ENCODE peak calls at places on chromosomes 2 and 18, in six cellular contexts. L is natural killer cell, A is brain microvascular endothelial cell, H is AG04450, J is heart right ventricle, O is kidney epithelial cell. R is an unnamed sample.

GRCh38 chr18:8140841-8141501 is 468.3 kb upstream of the RAB12 start:
- DNase-seq in L (no peak), J (peak), O (no peak), H (no peak), A (peak), R (no peak)

GRCh38 chr2:219418155-219418569 is at the start of gene DES:
- DNase-seq in A (no peak), L (no peak), H (no peak), J (peak), O (no peak), R (no peak)

GRCh38 chr18:52323802-52324201 is 16.2 kb upstream of the DCC start:
- DNase-seq in L (no peak), J (no peak), O (no peak), A (no peak), H (no peak), R (no peak)

GRCh38 chr2:127175821-127176354 is 44.2 kb downstream of the CYP27C1 start:
- DNase-seq in A (no peak), O (no peak), J (no peak), L (no peak), H (no peak), R (no peak)

GRCh38 chr2:159010963-159011362 is 42.5 kb downstream of the TANC1 start:
- DNase-seq in H (no peak), A (no peak), O (no peak), L (no peak), J (no peak), R (no peak)

GRCh38 chr2:12694990-12695774 is 21.6 kb upstream of the TRIB2 start:
- DNase-seq in O (no peak), J (no peak), L (no peak), A (no peak), H (no peak), R (no peak)

GRCh38 chr18:6521804-6522418 is 107.2 kb upstream of the L3MBTL4 start:
- DNase-seq in H (peak), A (peak), L (peak), J (no peak), O (peak), R (no peak)

GRCh38 chr2:88831792-88832248 is 140.3 kb downstream of the RPIA start:
- DNase-seq in O (no peak), H (no peak), A (peak), L (no peak), J (peak), R (no peak)

GRCh38 chr2:69618362-69618761 is 25.2 kb downstream of the AAK1 start:
- DNase-seq in H (no peak), J (no peak), L (no peak), O (no peak), A (no peak), R (no peak)

GRCh38 chr2:66173635-66174034 is 261.3 kb upstream of the MEIS1 start:
- DNase-seq in O (no peak), L (no peak), J (no peak), H (no peak), A (no peak), R (no peak)

GRCh38 chr2:10538224-10538894 is 90.2 kb upstream of the ODC1 start:
- DNase-seq in L (no peak), O (peak), H (no peak), J (no peak), A (peak), R (no peak)

GRCh38 chr2:102895386-102895785 is 133.6 kb downstream of the TMEM182 start:
- DNase-seq in A (no peak), H (no peak), O (no peak), J (no peak), L (no peak), R (no peak)

GRCh38 chr2:121565389-121566250 is 34.9 kb downstream of the RNU4ATAC start:
- DNase-seq in J (peak), H (no peak), O (no peak), L (no peak), A (no peak), R (no peak)

GRCh38 chr18:45621068-45621511 is 5.8 kb downstream of the SLC14A2 start:
- DNase-seq in H (no peak), J (peak), A (peak), O (no peak), L (peak), R (no peak)

GRCh38 chr18:5294113-5294617 is 1.4 kb downstream of the ZBTB14 start:
- DNase-seq in O (no peak), L (peak), J (no peak), A (no peak), H (no peak), R (no peak)

GRCh38 chr2:217950401-217950871 is 52.4 kb downstream of the TNS1 start:
- DNase-seq in J (peak), A (no peak), L (no peak), H (no peak), O (no peak), R (no peak)
- TF ChIP-seq CTCF in J (no peak), A (no peak), L (no peak), H (no peak), O (no peak), R (no peak)

GRCh38 chr2:105873721-105874120 is 129.0 kb downstream of the NCK2 start:
- DNase-seq in O (peak), J (no peak), L (peak), H (no peak), A (peak), R (no peak)
- TF ChIP-seq CTCF in O (no peak), J (no peak), L (no peak), H (no peak), A (peak), R (no peak)

GRCh38 chr2:182763311-182763912 is 47.4 kb downstream of the DNAJC10 start:
- DNase-seq in J (peak), O (no peak), L (no peak), A (peak), H (no peak), R (no peak)

GRCh38 chr2:182767578-182767977 is 51.5 kb downstream of the DNAJC10 start:
- DNase-seq in H (no peak), O (no peak), J (no peak), A (peak), L (no peak), R (no peak)

GRCh38 chr2:182758379-182758778 is 42.3 kb downstream of the DNAJC10 start:
- DNase-seq in O (no peak), J (no peak), A (no peak), H (no peak), L (no peak), R (no peak)

GRCh38 chr2:182766626-182767025 is 50.6 kb downstream of the DNAJC10 start:
- DNase-seq in A (no peak), J (no peak), O (no peak), L (no peak), H (no peak), R (no peak)

DNA sequence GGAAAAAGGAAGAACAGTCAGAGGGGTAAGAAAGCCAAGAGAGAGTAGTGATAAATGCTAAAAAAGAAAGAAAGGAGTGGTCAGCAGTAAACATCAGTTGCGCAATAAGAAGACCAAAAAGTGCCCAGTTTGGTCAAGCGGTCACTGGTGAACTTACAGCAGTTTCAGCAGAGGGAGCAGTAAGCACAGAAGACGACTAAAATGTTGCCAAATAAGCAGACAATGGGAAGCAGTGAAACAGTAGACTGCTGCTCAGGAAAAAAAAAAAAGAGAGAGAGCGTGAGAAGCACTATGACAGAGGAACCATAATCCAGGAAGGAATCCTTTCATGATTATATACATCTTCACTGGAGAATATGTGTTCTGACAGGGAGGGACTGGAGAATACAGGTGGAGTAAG is 45.8 kb downstream of the DNAJC10 start:
- DNase-seq in J (no peak), A (peak), O (no peak), H (no peak), L (no peak), R (no peak)
- TF ChIP-seq CTCF in J (peak), A (no peak), O (no peak), H (no peak), L (no peak), R (peak)

DNA sequence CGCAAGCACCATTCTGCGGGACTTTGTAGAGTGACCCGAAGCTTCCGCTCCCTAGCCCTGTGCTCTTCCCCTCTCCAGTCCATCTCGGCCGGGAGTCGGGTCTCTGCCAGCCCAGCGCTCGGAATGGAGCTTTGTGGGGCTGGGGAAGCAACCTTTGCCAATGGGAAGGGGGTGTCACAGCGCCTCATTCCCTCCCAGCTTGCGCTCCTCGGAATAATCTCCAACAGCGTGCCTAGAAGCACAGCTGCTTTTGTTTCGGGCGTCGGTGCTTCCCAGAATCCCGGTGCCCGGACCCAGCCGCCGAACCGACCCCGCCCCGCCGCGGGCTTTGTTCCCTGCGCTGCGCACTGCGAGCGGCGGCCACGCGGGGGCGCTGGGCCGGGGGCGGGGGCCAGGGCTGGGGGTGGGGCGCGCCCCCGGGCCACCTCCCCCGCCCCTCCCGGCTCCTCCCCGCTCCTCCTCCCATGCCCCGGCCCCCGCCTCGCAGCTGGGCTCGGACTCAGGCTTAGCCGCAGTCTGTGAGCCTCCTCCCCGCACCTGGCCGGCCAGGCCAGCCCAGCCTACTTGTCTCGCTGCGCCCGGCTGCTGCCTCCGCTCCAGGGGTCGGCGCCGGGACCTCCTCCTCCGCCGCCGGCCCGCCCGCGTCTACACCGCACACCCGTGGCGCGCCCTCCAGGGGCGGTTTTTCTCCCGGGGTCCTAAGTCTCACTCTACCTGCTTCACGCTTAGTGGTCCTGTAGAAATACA is 77.7 kb upstream of the SMAD2 start:
- DNase-seq in O (no peak), L (peak), H (no peak), A (no peak), J (peak), R (peak)
- TF ChIP-seq CTCF in O (peak), L (peak), H (peak), A (peak), J (peak), R (peak)

GRCh38 chr2:206688992-206689391 is 29.2 kb downstream of the DYTN start:
- DNase-seq in H (no peak), A (no peak), O (no peak), L (no peak), J (no peak), R (no peak)

GRCh38 chr2:206692971-206693370 is 25.2 kb downstream of the DYTN start:
- DNase-seq in H (no peak), O (no peak), L (no peak), A (no peak), J (no peak), R (no peak)

GRCh38 chr2:206696910-206697309 is 21.3 kb downstream of the DYTN start:
- DNase-seq in O (no peak), J (no peak), L (no peak), H (no peak), A (no peak), R (no peak)

GRCh38 chr2:206688453-206688852 is 29.7 kb downstream of the DYTN start:
- DNase-seq in A (no peak), J (no peak), O (no peak), H (no peak), L (no peak), R (no peak)

DNA sequence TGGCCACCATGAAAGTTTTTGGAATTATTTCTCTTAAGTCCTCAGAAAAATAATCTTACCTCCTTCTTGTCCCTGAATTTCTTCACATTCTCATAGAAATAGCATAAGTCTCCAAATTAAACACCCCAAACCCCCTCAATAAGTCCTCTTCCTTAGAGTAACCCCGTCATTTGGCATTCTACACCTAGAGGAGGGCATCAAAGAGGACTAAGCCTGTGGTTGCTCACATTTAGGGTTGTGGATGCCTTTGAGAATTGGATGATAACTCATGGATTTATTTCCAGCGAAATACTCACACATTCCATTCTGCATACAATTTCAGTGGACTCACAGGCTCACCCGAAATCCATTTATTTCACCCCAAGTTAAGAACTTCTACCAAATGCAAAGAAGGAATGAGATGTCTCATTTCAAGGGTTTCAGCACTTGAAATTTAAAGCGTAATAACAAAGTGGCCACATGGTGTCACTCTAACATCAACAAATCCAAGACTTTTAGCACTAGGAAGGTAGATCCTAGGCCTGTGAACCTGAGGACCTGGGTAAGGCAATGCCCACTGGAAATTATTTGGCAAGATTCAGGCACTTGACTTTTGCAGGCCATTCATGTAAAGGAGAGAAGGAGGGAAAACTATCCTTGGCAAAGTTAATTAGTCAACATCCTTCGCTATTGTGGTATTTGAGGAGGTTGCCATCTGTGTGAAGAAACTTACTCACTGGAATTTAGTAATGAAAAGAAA is 24.6 kb downstream of the DYTN start:
- DNase-seq in L (no peak), H (peak), O (peak), J (peak), A (peak), R (no peak)
- TF ChIP-seq CTCF in L (peak), H (peak), O (peak), J (peak), A (peak), R (peak)

R was measured in osteocyte.